ENCODE peak calls at places on chromosomes 12 and 14, in six cellular contexts. C is WTC11, H is HFFc6, O is PC-3, T is right lobe of liver, N is nephron progenitor cell. U is an unnamed sample.
A peak's percentile ranks its signal among the peaks of the same experiment; 100 is the strongest.

GRCh38 chr12:1256285-1256684 is 265.3 kb downstream of the ERC1 start:
- DNase-seq in N (no peak), O (no peak), C (no peak), T (no peak), H (no peak), U (no peak)

GRCh38 chr14:51436630-51437029 is 196.6 kb downstream of the TMX1 start:
- DNase-seq in T (no peak), N (no peak), C (no peak), O (no peak), H (no peak), U (no peak)

GRCh38 chr12:38544357-38545066 is 227.9 kb downstream of the ALG10B start:
- DNase-seq in H (no peak), T (no peak), O (no peak), N (peak; percentile 8), C (peak; percentile 62), U (no peak)

GRCh38 chr12:112977641-112978040 is 678 bp upstream of the OAS2 start:
- DNase-seq in C (no peak), O (no peak), N (no peak), T (no peak), H (no peak), U (no peak)

GRCh38 chr14:22847661-22848341 is 11.4 kb downstream of the MMP14 start:
- DNase-seq in T (no peak), H (peak; percentile 59), N (no peak), C (no peak), O (no peak), U (no peak)

GRCh38 chr12:126108247-126108646 is 1043.0 kb downstream of the AACS start:
- DNase-seq in T (no peak), H (no peak), O (no peak), N (no peak), C (no peak), U (no peak)

GRCh38 chr14:26765301-26765700 is 167.5 kb upstream of the NOVA1 start:
- DNase-seq in O (peak; percentile 15), H (no peak), N (no peak), T (no peak), C (no peak), U (no peak)

GRCh38 chr12:83843531-83843930 is 1069.1 kb downstream of the SLC6A15 start:
- DNase-seq in O (no peak), C (no peak), T (no peak), N (no peak), H (no peak), U (no peak)

GRCh38 chr12:58011676-58012075 is 70.3 kb downstream of the ATP23 start:
- DNase-seq in H (no peak), O (no peak), T (no peak), C (no peak), N (no peak), U (no peak)

GRCh38 chr12:105256921-105257320 is 20.9 kb upstream of the APPL2 start:
- DNase-seq in O (peak; percentile 53), N (no peak), T (no peak), C (no peak), H (peak; percentile 92), U (no peak)

GRCh38 chr12:43362910-43363694 is 188.9 kb downstream of the ADAMTS20 start:
- DNase-seq in H (no peak), C (no peak), N (no peak), T (no peak), O (peak; percentile 62), U (no peak)

GRCh38 chr12:457676-458075 is 2.1 kb upstream of the B4GALNT3 start:
- DNase-seq in T (no peak), N (no peak), O (peak; percentile 55), C (no peak), H (no peak), U (no peak)

GRCh38 chr12:110853856-110854255 is 7.1 kb downstream of the CCDC63 start:
- DNase-seq in H (no peak), T (no peak), C (no peak), N (no peak), O (no peak), U (no peak)

DNA sequence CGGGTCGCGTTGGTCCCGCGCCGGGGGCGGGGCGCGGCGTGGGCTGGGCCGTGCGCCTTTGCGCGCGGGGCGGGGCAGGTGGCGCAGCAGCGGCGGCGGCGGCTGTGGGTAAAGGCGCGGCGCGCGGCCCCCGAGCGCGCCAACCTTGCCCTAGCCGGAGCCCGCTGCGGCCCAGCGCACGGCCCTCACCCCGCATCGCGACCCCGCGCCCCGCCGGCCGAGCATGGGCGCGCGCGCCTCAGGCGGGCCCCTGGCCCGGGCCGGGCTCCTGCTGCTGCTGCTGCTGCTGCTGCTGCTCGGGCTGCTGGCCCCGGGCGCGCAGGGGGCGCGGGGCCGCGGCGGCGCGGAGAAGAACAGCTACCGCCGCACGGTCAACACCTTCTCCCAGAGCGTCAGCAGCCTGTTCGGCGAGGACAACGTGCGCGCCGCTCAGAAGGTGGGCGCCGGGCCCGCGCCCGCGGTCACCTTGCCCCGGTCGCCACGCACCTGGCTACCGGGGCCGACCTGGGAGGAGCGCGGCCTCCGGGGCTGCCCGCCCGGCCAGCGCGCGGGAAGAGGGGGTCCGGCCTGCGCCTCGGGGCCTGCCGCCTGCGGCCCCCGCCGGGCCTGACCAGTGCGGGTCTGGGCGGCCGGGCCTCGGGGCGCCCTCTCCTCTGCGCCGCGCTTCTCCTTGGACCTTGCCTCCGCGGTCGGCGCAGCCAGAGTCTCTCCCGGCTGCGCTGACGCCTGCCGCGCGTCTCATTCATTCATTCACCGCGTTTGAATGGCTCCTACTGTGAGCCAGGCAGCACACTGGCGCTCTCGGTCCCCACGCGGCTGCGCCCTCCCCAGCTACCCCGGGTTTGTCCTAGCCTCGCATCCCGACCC is at the start of gene BRI3BP:
- DNase-seq in N (peak; percentile 71), H (no peak), T (peak; percentile 80), C (peak; percentile 39), O (peak; percentile 70), U (no peak)
- TF ChIP-seq CTCF in N (no peak), H (no peak), T (no peak), C (no peak), O (no peak), U (no peak)

GRCh38 chr12:6273931-6274687 is 36.4 kb upstream of the PLEKHG6 start:
- DNase-seq in H (no peak), C (no peak), T (no peak), O (peak; percentile 61), N (no peak), U (no peak)
- TF ChIP-seq CTCF in H (no peak), C (no peak), T (no peak), O (no peak), N (no peak), U (no peak)

DNA sequence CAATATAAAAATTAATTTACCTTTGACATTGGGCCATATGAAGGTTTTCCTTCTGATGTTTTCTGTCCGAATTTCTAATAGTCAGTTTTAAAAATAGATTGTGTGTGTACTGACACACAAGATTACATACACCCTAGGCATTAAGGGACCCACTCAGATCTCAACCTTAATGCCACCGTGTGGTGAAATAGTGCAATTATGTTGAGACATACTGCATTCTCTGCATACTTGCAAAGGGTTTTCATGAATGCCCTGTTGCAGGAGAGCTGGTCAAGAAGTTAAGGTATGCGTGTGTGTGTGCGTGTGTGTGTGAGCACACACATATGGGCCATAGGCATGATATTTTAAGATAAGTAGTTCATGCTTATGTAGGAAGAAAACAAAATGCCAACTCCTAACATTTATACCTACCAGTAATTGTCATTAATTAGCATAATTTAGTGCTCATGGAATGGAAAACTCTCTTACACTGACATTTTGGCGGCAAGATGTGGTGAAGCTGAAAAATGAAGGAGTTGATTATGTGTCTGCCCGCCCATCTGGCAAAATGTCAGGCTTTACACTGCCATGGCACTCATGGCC is 58.8 kb downstream of the PIK3C2G start:
- DNase-seq in O (peak; percentile 79), H (peak; percentile 79), T (no peak), C (peak; percentile 28), N (peak; percentile 35), U (peak; percentile 79)
- TF ChIP-seq CTCF in O (peak; percentile 71), H (peak; percentile 80), T (peak; percentile 44), C (no peak), N (peak; percentile 58), U (peak; percentile 66)

GRCh38 chr14:81208489-81208888 is 12.3 kb downstream of the GTF2A1 start:
- DNase-seq in H (no peak), T (peak; percentile 90), N (no peak), C (no peak), O (no peak), U (no peak)

GRCh38 chr14:81206115-81206514 is 14.6 kb downstream of the GTF2A1 start:
- DNase-seq in T (no peak), C (no peak), O (peak; percentile 59), N (no peak), H (no peak), U (no peak)

GRCh38 chr14:81209187-81209836 is 11.4 kb downstream of the GTF2A1 start:
- DNase-seq in H (no peak), N (no peak), C (no peak), O (no peak), T (no peak), U (no peak)

GRCh38 chr14:81211844-81212243 is 8.9 kb downstream of the GTF2A1 start:
- DNase-seq in N (no peak), O (peak; percentile 38), T (peak; percentile 68), C (no peak), H (peak; percentile 30), U (no peak)
- TF ChIP-seq CTCF in N (peak; percentile 13), O (peak; percentile 59), T (peak; percentile 55), C (no peak), H (peak; percentile 70), U (peak; percentile 54)

DNA sequence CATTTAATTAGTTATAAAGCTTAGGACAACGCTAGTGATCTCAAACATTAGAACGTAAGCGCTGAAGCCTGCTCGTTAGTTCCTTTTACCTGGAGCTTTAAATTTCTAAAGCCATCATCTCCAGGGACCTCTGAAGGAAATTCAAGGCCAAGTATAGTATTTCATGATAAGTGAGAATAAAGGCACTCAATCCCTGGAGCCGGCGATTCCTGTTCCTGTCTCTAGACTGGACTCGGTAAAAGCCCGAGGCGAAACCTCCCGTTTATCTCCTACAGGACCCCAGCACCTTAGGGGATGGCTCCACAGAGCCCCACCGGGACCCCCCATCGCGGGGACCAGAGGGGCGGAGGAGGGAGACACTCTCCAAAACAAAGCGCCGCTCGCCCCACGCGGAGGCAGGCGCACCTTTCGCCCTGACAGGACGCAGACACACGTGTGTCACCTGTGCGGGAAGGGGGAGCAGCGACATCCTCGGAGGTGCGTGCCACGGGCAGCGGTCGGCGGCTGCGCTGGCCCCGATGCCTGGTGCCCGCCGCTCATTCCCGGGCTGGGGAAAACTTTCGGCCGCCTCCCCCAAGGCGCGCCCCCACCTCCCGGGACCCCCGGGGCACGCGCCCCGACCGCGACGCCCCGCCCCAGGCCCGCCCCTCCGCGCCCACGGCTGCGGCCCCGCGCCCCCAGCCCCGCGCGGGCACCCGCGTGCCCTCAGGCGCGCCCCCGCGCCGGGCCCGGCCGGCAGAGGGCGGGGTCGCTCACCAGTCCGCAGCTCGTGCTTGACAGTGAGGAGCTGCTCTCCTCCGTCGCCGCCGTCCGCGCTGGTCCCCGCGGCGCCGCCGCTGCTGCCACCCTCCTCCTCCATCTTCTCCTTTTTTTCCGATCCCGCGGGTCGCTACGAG is 617 bp downstream of the RPS6KA5 start:
- DNase-seq in H (peak; percentile 9), O (peak; percentile 57), C (peak; percentile 54), N (peak; percentile 72), T (peak; percentile 62), U (no peak)
- TF ChIP-seq CTCF in H (peak; percentile 60), O (peak; percentile 19), C (no peak), N (no peak), T (no peak), U (no peak)

U was measured in retinal pigment epithelial cell.